ENCODE peak calls at places on chromosomes 1 and 21, in four cellular contexts. C is psoas muscle, E is right cardiac atrium, Y is uterus. X is an unnamed sample.
A peak's percentile ranks its signal among the peaks of the same experiment; 100 is the strongest.

GRCh38 chr1:201488817-201489581 is 17.9 kb downstream of the CSRP1 start:
- DNase-seq in E (peak; percentile 88), Y (peak; percentile 71), C (peak; percentile 80), X (no peak)

GRCh38 chr1:220189750-220190347 is 82.4 kb downstream of the RAB3GAP2 start:
- DNase-seq in Y (no peak), C (no peak), E (no peak), X (no peak)

GRCh38 chr1:202578565-202578964 is 131.7 kb downstream of the SYT2 start:
- DNase-seq in Y (no peak), C (no peak), E (no peak), X (no peak)

GRCh38 chr1:11741919-11742598 is 6.1 kb downstream of the AGTRAP start:
- DNase-seq in C (no peak), E (no peak), Y (no peak), X (no peak)

GRCh38 chr1:225850370-225850769 is 31.8 kb downstream of the TMEM63A start:
- DNase-seq in E (no peak), Y (no peak), C (no peak), X (no peak)

GRCh38 chr1:20279507-20279906 is 11.2 kb upstream of the VWA5B1 start:
- DNase-seq in E (no peak), Y (no peak), C (no peak), X (no peak)

GRCh38 chr1:68904472-68904871 is 407.6 kb upstream of the DEPDC1 start:
- DNase-seq in E (no peak), Y (no peak), C (no peak), X (no peak)

GRCh38 chr1:103496014-103496635 is 29.4 kb upstream of the RNPC3 start:
- DNase-seq in C (no peak), E (no peak), Y (no peak), X (no peak)

GRCh38 chr1:58652351-58653184 is 47.3 kb downstream of the MYSM1 start:
- DNase-seq in C (no peak), Y (peak; percentile 44), E (no peak), X (no peak)

GRCh38 chr21:37484535-37485474 is 118.2 kb downstream of the DYRK1A start:
- DNase-seq in E (no peak), Y (no peak), C (no peak), X (no peak)

GRCh38 chr21:41508415-41509205 is 652 bp upstream of the TMPRSS2 start:
- DNase-seq in E (no peak), Y (no peak), C (no peak), X (no peak)

GRCh38 chr1:54805981-54806381 is 4.9 kb upstream of the TTC22 start:
- DNase-seq in Y (no peak), E (no peak), C (no peak), X (no peak)

GRCh38 chr1:210681158-210681557 is 352.5 kb downstream of the HHAT start:
- DNase-seq in E (no peak), C (no peak), Y (no peak), X (no peak)

DNA sequence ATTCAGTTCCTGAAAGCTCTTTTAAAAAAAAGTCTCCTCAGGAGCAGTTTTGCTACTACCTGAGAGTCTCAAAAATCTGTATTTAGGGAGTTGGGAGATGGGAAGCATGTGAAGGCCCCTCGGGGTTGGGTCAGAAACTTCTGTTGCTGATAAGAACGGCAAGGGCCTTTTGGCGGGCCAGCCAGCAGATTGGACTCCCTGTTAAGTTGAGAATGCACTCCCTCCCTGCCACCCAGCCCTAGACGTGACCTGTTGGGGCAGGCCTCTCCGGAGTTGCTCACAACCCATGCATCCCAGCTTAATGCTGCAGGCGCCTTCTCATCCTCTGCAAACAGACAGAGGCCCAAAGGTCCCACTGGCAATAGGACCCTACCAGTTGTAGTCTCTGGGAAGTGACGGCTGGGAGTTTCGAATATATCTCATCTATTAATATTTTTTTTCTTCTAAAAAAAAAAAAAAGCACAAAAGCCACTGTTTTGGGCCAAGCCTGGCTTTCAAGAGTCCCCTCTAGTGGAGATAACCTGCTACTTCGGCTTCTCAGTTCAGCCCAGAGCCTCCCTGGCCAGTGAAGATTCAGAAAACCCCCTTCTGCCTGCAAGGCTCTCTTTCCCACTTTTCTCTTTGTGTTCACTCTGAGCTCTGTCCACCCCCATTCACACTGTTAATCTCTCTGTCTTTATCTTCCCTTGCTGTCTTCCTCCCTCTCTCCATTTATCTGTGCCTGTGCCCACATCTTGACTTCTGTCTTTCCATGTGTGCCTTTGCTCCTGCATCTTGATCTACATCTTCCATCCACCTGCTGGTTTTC is 5.3 kb downstream of the PLXNA2 start:
- DNase-seq in C (no peak), E (peak; percentile 73), Y (no peak), X (no peak)
- H3K4me1 ChIP-seq in C (peaks cover 76% of the 10 kb centered on the region), E (peaks cover 32% of the 10 kb centered on the region), Y (peaks cover 6% of the 10 kb centered on the region), X (peaks cover 88% of the 10 kb centered on the region)

GRCh38 chr21:25176637-25177412 is 430.5 kb downstream of the MRPL39 start:
- DNase-seq in E (no peak), Y (no peak), C (no peak), X (no peak)
- H3K4me1 ChIP-seq in E (no peaks in the 10 kb centered on the region), Y (no peaks in the 10 kb centered on the region), C (no peaks in the 10 kb centered on the region), X (no peaks in the 10 kb centered on the region)

GRCh38 chr1:245805503-245805902 is 650.7 kb downstream of the KIF26B start:
- DNase-seq in Y (no peak), E (no peak), C (no peak), X (no peak)

GRCh38 chr1:245807954-245808719 is 653.4 kb downstream of the KIF26B start:
- DNase-seq in C (no peak), E (no peak), Y (no peak), X (no peak)

GRCh38 chr1:245809361-245809760 is 654.6 kb downstream of the KIF26B start:
- DNase-seq in Y (no peak), E (no peak), C (no peak), X (no peak)

GRCh38 chr1:245804696-245805095 is 649.9 kb downstream of the KIF26B start:
- DNase-seq in E (no peak), Y (no peak), C (no peak), X (no peak)

GRCh38 chr1:245807306-245807705 is 652.5 kb downstream of the KIF26B start:
- DNase-seq in Y (no peak), C (no peak), E (no peak), X (no peak)
- H3K4me1 ChIP-seq in Y (no peaks in the 10 kb centered on the region), C (no peaks in the 10 kb centered on the region), E (peaks cover 2% of the 10 kb centered on the region), X (no peaks in the 10 kb centered on the region)

GRCh38 chr1:44611419-44611818 is 62.9 kb downstream of the TMEM53 start:
- DNase-seq in C (peak; percentile 0), E (no peak), Y (no peak), X (no peak)

GRCh38 chr1:44609412-44609767 is 64.9 kb downstream of the TMEM53 start:
- DNase-seq in E (peak; percentile 84), Y (peak; percentile 72), C (peak; percentile 82), X (no peak)

GRCh38 chr1:44610527-44611148 is 63.6 kb downstream of the TMEM53 start:
- DNase-seq in Y (no peak), C (no peak), E (no peak), X (no peak)

GRCh38 chr1:44608141-44608540 is 66.1 kb downstream of the TMEM53 start:
- DNase-seq in Y (no peak), C (no peak), E (no peak), X (no peak)

DNA sequence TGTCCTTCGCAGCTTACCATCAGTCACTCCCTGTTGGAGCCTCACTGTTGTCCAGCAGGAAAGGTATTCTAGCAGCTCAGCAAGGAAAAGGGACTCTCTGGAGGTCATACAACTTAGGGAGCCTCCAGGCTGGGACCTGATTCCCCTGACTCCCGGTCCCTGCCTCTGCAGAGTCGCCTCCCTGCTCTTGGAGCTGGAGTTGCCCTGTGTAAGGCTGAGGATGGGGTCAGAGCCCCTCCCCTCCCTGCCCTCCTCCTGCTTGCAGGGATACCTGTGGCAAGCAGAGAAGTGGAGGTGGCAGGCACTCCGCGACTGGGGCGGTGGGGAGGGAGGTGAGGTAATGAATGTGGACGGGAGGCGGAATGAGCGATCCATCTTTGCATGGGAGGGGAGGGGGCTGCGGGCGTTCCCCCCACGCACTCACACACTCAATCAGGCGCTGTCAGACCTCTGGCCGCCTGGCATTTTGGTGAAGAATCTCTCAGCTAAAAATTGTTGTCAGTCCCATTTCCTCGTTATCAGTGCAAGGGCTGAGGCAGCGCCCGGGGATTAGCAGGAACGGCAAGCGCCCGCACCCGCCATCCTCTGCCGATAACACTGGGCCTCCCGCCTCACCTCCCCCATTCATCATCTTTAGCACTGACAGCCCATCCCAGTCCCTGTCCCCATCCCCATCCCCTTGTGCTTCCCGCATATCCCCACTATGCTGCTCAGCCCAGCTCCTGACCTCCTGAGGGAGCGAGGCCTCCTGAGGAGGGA is 64.3 kb downstream of the TMEM53 start:
- DNase-seq in Y (no peak), E (no peak), C (no peak), X (no peak)
- H3K4me1 ChIP-seq in Y (no peaks in the 10 kb centered on the region), E (no peaks in the 10 kb centered on the region), C (no peaks in the 10 kb centered on the region), X (no peaks in the 10 kb centered on the region)

GRCh38 chr1:209104646-209105045 is 478.9 kb upstream of the CAMK1G start:
- DNase-seq in C (no peak), Y (no peak), E (no peak), X (no peak)

GRCh38 chr1:209105769-209106168 is 477.7 kb upstream of the CAMK1G start:
- DNase-seq in E (no peak), Y (no peak), C (no peak), X (no peak)

GRCh38 chr1:209107535-209107934 is 476.0 kb upstream of the CAMK1G start:
- DNase-seq in C (no peak), E (no peak), Y (no peak), X (no peak)

GRCh38 chr1:209106861-209107260 is 476.7 kb upstream of the CAMK1G start:
- DNase-seq in C (no peak), E (no peak), Y (no peak), X (no peak)

DNA sequence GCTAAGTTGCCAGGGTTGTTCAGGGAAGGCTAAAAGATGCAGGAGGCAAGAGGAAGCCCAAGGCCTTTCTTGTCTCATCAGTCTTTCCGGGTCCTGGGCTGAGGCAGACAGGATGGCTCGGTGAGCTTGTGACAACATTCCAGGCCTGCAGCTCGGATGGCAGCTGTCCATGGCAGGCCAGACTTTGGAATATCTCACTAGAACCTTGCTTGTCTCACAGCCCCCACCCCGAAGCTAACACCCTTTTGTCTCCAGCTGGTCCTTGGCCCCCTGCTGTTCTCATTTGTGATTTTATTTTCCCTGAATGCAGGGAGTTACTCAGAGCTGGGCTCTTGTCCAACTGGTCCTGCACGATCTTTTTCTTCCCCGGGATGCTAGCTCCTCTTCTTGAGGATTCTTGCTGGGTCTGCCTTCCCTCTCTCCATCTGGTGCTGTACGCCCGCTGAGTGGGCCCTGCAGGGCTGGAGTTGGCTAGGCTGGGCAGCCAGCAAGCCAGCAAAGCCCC is 477.2 kb upstream of the CAMK1G start:
- DNase-seq in E (peak; percentile 39), Y (no peak), C (no peak), X (no peak)
- H3K4me1 ChIP-seq in E (no peaks in the 10 kb centered on the region), Y (no peaks in the 10 kb centered on the region), C (no peaks in the 10 kb centered on the region), X (no peaks in the 10 kb centered on the region)

DNA sequence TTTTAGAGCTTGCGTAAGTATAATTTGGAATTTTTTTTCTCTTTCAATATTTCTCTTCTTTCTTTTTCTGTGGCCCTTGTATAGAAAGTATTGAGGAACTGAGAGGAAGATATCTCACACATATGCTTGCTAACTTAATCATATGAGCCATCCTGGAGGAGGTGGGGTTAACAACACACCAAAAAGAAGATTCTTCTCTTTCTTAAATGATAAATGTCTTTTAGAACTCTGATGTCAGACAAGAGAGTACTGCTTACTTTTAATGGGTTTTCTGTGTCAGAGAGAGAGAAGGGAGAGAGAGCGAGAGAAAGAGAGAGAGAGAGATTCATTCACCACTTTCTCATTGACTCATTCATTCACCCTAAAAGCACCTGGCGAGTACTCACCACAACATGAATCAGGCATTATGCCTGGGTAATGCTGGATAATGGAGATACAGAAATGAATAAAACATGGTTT is 250.3 kb upstream of the SGIP1 start:
- DNase-seq in Y (no peak), E (no peak), C (no peak), X (no peak)
- H3K4me1 ChIP-seq in Y (no peaks in the 10 kb centered on the region), E (no peaks in the 10 kb centered on the region), C (peaks cover 20% of the 10 kb centered on the region), X (peaks cover 8% of the 10 kb centered on the region)

GRCh38 chr21:46532080-46532479 is 72.8 kb downstream of the S100B start:
- DNase-seq in E (no peak), C (no peak), Y (no peak), X (no peak)
- H3K4me1 ChIP-seq in E (no peaks in the 10 kb centered on the region), C (no peaks in the 10 kb centered on the region), Y (no peaks in the 10 kb centered on the region), X (no peaks in the 10 kb centered on the region)